ENCODE peak calls at places on chromosomes 7 and 10, in nine cellular contexts. T is aorta, H is HepG2, S is body of pancreas, U is SJSA1, I is sigmoid colon, Q is stomach, M is mesendoderm, D is thoracic aorta. Y is an unnamed sample.

GRCh38 chr7:137169282-137169698 is 174.2 kb downstream of the PTN start:
- DNase-seq in U (peak; percentile 52), M (peak; percentile 94), Q (peak; percentile 28), I (peak; percentile 87), T (no peak), H (peak; percentile 26), S (peak; percentile 46), D (no peak), Y (no peak)

GRCh38 chr10:18044976-18045720 is 93.4 kb downstream of the SLC39A12 start:
- DNase-seq in M (peak; percentile 82), T (no peak), S (no peak), Q (no peak), D (no peak), U (no peak), H (no peak), I (no peak), Y (no peak)

GRCh38 chr10:132575320-132576201 is 38.0 kb downstream of the INPP5A start:
- DNase-seq in M (no peak), D (no peak), I (no peak), T (no peak), S (peak; percentile 63), H (no peak), Q (peak; percentile 63), U (no peak), Y (peak; percentile 62)

GRCh38 chr10:7577206-7577978 is 89.4 kb downstream of the ITIH5 start:
- DNase-seq in D (no peak), M (no peak), I (no peak), U (no peak), S (no peak), H (no peak), T (no peak), Q (no peak), Y (no peak)

GRCh38 chr7:73358590-73359275 is 30.8 kb downstream of the FKBP6 start:
- DNase-seq in I (no peak), H (no peak), Q (no peak), T (no peak), U (no peak), D (no peak), S (no peak), M (no peak), Y (no peak)

GRCh38 chr7:44073664-44074348 is 8.4 kb upstream of the PGAM2 start:
- DNase-seq in M (peak; percentile 68), H (no peak), I (peak; percentile 91), Q (peak; percentile 93), T (peak; percentile 93), D (peak; percentile 45), S (peak; percentile 78), U (no peak), Y (peak; percentile 92)

GRCh38 chr7:104986623-104987259 is 27.3 kb upstream of the KMT2E start:
- DNase-seq in Q (no peak), S (no peak), U (no peak), M (no peak), T (no peak), I (no peak), H (no peak), D (no peak), Y (no peak)

GRCh38 chr10:649798-650690 is 39.4 kb downstream of the DIP2C start:
- DNase-seq in Q (peak; percentile 87), U (peak; percentile 76), M (no peak), D (no peak), S (peak; percentile 93), H (peak; percentile 93), T (no peak), I (peak; percentile 92), Y (peak; percentile 97)

GRCh38 chr7:23373151-23374004 is 74.2 kb downstream of the MALSU1 start:
- DNase-seq in M (no peak), Q (no peak), U (no peak), I (no peak), H (no peak), S (no peak), T (no peak), D (no peak), Y (no peak)

GRCh38 chr10:73251683-73252444 is 580 bp downstream of the MRPS16 start:
- DNase-seq in U (no peak), S (no peak), H (peak; percentile 69), I (peak; percentile 61), M (peak; percentile 54), D (no peak), Q (no peak), T (no peak), Y (peak; percentile 15)

GRCh38 chr10:120982507-120982906 is 131.3 kb downstream of the WDR11 start:
- DNase-seq in H (no peak), I (no peak), T (no peak), D (no peak), M (no peak), U (no peak), S (no peak), Q (no peak), Y (no peak)

GRCh38 chr10:56646712-56647111 is 285.7 kb upstream of the ZWINT start:
- DNase-seq in I (no peak), T (no peak), H (no peak), D (no peak), Q (no peak), S (no peak), M (no peak), U (no peak), Y (no peak)

GRCh38 chr10:77120012-77120411 is 517.6 kb downstream of the KCNMA1 start:
- DNase-seq in U (no peak), S (no peak), H (no peak), M (no peak), I (no peak), D (no peak), T (no peak), Q (no peak), Y (no peak)

GRCh38 chr7:134515569-134516468 is 11.5 kb upstream of the AKR1B10 start:
- DNase-seq in S (no peak), M (no peak), U (peak; percentile 59), Q (no peak), I (no peak), D (no peak), H (no peak), T (no peak), Y (no peak)

GRCh38 chr10:24944512-24945255 is 7.7 kb downstream of the PRTFDC1 start:
- DNase-seq in Q (peak; percentile 52), U (no peak), M (peak; percentile 52), D (no peak), I (no peak), T (no peak), H (peak; percentile 69), S (peak; percentile 38), Y (peak; percentile 97)

GRCh38 chr7:87483131-87483530 is 7.7 kb upstream of the ABCB4 start:
- DNase-seq in U (no peak), T (no peak), M (peak; percentile 10), D (no peak), S (no peak), Q (no peak), I (no peak), H (no peak), Y (no peak)

GRCh38 chr7:291302-292092 is 1.5 kb downstream of the FOXL3 start:
- DNase-seq in U (no peak), I (no peak), T (no peak), M (no peak), S (no peak), Q (no peak), H (no peak), D (no peak), Y (no peak)

GRCh38 chr7:288671-289101 is 1.3 kb upstream of the FOXL3 start:
- DNase-seq in M (no peak), H (no peak), S (no peak), I (peak; percentile 60), D (no peak), Q (no peak), U (no peak), T (no peak), Y (no peak)

GRCh38 chr7:289756-290553 is at the start of gene FOXL3:
- DNase-seq in M (no peak), T (no peak), U (no peak), H (no peak), S (no peak), I (peak; percentile 40), Q (no peak), D (no peak), Y (no peak)

GRCh38 chr7:290554-291301 is 758 bp downstream of the FOXL3 start:
- DNase-seq in H (no peak), M (no peak), Q (no peak), I (no peak), D (no peak), S (no peak), T (no peak), U (no peak), Y (peak; percentile 21)

GRCh38 chr7:289209-289755 is 688 bp upstream of the FOXL3 start:
- DNase-seq in H (no peak), T (no peak), D (no peak), S (no peak), Q (no peak), U (no peak), M (no peak), I (peak; percentile 45), Y (no peak)
- H3K27me3 ChIP-seq in H (peaks cover 4% of the 10 kb centered on the region), T (no peaks in the 10 kb centered on the region), D (no peaks in the 10 kb centered on the region), S (no peaks in the 10 kb centered on the region), Q (peaks cover 21% of the 10 kb centered on the region), U (peaks cover 52% of the 10 kb centered on the region), M (peaks cover 23% of the 10 kb centered on the region), I (peaks cover 55% of the 10 kb centered on the region), Y (peaks cover 11% of the 10 kb centered on the region)

GRCh38 chr7:6163402-6163801 is 109.0 kb downstream of the CYTH3 start:
- DNase-seq in M (no peak), H (no peak), U (no peak), I (peak; percentile 64), T (no peak), S (no peak), D (no peak), Q (no peak), Y (no peak)
- H3K4me1 ChIP-seq in M (no peaks in the 10 kb centered on the region), H (peaks cover 14% of the 10 kb centered on the region), U (no peaks in the 10 kb centered on the region), I (peaks cover 12% of the 10 kb centered on the region), T (no peaks in the 10 kb centered on the region), S (no peaks in the 10 kb centered on the region), D (peaks cover 18% of the 10 kb centered on the region), Q (peaks cover 29% of the 10 kb centered on the region), Y (no peaks in the 10 kb centered on the region)

GRCh38 chr10:101123815-101124617 is 7.1 kb upstream of the TLX1 start:
- DNase-seq in S (no peak), U (peak; percentile 34), I (peak; percentile 37), T (no peak), H (no peak), M (no peak), Q (no peak), D (no peak), Y (no peak)
- H3K27me3 ChIP-seq in S (no peaks in the 10 kb centered on the region), U (peaks cover 95% of the 10 kb centered on the region), I (peaks cover 84% of the 10 kb centered on the region), T (no peaks in the 10 kb centered on the region), H (peaks cover 5% of the 10 kb centered on the region), M (peaks cover 92% of the 10 kb centered on the region), Q (peaks cover 17% of the 10 kb centered on the region), D (peaks cover 24% of the 10 kb centered on the region), Y (peaks cover 46% of the 10 kb centered on the region)

DNA sequence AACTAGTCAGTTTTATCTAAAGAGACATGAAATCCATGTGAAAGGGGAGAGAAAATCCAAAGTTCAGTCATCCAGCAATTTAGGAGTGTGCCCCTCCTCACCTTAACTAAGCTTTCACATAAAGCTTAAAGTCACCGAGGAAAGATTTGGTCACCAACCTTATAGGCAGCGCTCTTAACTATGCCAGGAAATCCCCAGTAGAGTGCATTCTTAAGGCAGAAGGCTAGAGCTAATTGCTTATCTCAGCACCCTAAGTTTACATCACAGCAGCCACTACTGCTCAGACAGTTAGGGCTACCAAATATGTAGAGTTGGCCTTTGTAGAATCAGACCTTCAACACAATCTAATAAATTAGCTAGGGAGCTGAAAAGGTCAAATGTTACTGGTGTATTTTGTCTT is 47.9 kb downstream of the MTPN start:
- DNase-seq in D (no peak), S (no peak), T (no peak), H (no peak), M (peak; percentile 70), U (no peak), I (no peak), Q (no peak), Y (no peak)
- H3K4me1 ChIP-seq in D (peaks cover 4% of the 10 kb centered on the region), S (peaks cover 17% of the 10 kb centered on the region), T (no peaks in the 10 kb centered on the region), H (no peaks in the 10 kb centered on the region), M (peaks cover 13% of the 10 kb centered on the region), U (peaks cover 13% of the 10 kb centered on the region), I (peaks cover 24% of the 10 kb centered on the region), Q (peaks cover 54% of the 10 kb centered on the region), Y (no peaks in the 10 kb centered on the region)

GRCh38 chr10:61897671-61898434 is 3.6 kb upstream of the ARID5B start:
- DNase-seq in S (peak; percentile 82), D (no peak), U (no peak), T (peak; percentile 57), H (no peak), M (peak; percentile 67), Q (peak; percentile 55), I (peak; percentile 70), Y (peak; percentile 70)
- H3K27me3 ChIP-seq in S (no peaks in the 10 kb centered on the region), D (no peaks in the 10 kb centered on the region), U (no peaks in the 10 kb centered on the region), T (no peaks in the 10 kb centered on the region), H (no peaks in the 10 kb centered on the region), M (peaks cover 2% of the 10 kb centered on the region), Q (no peaks in the 10 kb centered on the region), I (no peaks in the 10 kb centered on the region), Y (no peaks in the 10 kb centered on the region)